ENCODE peak calls at places on chromosomes 3 and 15, in five cellular contexts. C is PC-3, U is MM.1S, V is PC-9, Z is SK-N-SH. A is an unnamed sample.

GRCh38 chr3:64462203-64463120 is 225.3 kb downstream of the ADAMTS9 start:
- DNase-seq in Z (no peak), C (no peak), U (peak), V (no peak), A (peak)

GRCh38 chr15:40891810-40892448 is 2.3 kb upstream of the VPS18 start:
- DNase-seq in U (peak), V (peak), Z (peak), C (peak), A (peak)

GRCh38 chr3:180744226-180744625 is 64.9 kb upstream of the CCDC39 start:
- DNase-seq in U (no peak), C (no peak), V (no peak), Z (peak), A (no peak)

GRCh38 chr3:60017631-60018030 is 967.8 kb upstream of the CFAP20DC start:
- DNase-seq in U (peak), Z (no peak), C (peak), V (peak), A (no peak)

GRCh38 chr3:98711426-98711825 is 51.7 kb upstream of the ST3GAL6 start:
- DNase-seq in U (no peak), Z (peak), C (no peak), V (no peak), A (no peak)

GRCh38 chr3:113132571-113132996 is 78.8 kb upstream of the BOC start:
- DNase-seq in C (peak), U (no peak), V (no peak), Z (no peak), A (peak)

GRCh38 chr15:69402816-69403215 is 11.3 kb upstream of the KIF23 start:
- DNase-seq in V (no peak), U (no peak), Z (no peak), C (no peak), A (no peak)

GRCh38 chr3:196360586-196360985 is 22.4 kb upstream of the TM4SF19 start:
- DNase-seq in C (no peak), V (no peak), U (no peak), Z (no peak), A (peak)

GRCh38 chr3:66037986-66038369 is 740 bp downstream of the MAGI1 start:
- DNase-seq in U (peak), Z (peak), V (peak), C (no peak), A (no peak)

GRCh38 chr3:58353722-58354553 is 21.2 kb downstream of the PXK start:
- DNase-seq in V (no peak), Z (no peak), C (no peak), U (no peak), A (peak)

GRCh38 chr15:60548101-60548500 is 69.2 kb upstream of the ICE2 start:
- DNase-seq in Z (no peak), U (peak), V (no peak), C (no peak), A (no peak)

GRCh38 chr3:53803816-53804545 is 42.2 kb downstream of the CHDH start:
- DNase-seq in Z (no peak), C (no peak), U (no peak), V (no peak), A (no peak)

GRCh38 chr15:92662797-92663196 is 7.2 kb upstream of the FAM174B start:
- DNase-seq in U (no peak), V (no peak), C (peak), Z (no peak), A (no peak)

GRCh38 chr3:5330152-5330810 is 142.8 kb downstream of the EDEM1 start:
- DNase-seq in V (no peak), Z (no peak), C (peak), U (no peak), A (peak)

GRCh38 chr3:99351097-99351496 is 287.3 kb upstream of the COL8A1 start:
- DNase-seq in Z (no peak), C (no peak), U (no peak), V (no peak), A (no peak)

GRCh38 chr15:75167588-75168076 is 34.0 kb upstream of the C15orf39 start:
- DNase-seq in U (no peak), V (no peak), C (peak), Z (no peak), A (peak)

GRCh38 chr15:50233192-50233736 is 32.3 kb downstream of the HDC start:
- DNase-seq in U (no peak), V (no peak), C (no peak), Z (no peak), A (no peak)

GRCh38 chr3:186094696-186095095 is 14.2 kb downstream of the ETV5 start:
- DNase-seq in U (no peak), Z (no peak), V (no peak), C (no peak), A (no peak)

GRCh38 chr3:187261541-187261969 is 30.0 kb downstream of the MASP1 start:
- DNase-seq in C (peak), Z (no peak), U (no peak), V (no peak), A (peak)

GRCh38 chr15:38547255-38547997 is 17.2 kb downstream of the RASGRP1 start:
- DNase-seq in U (no peak), Z (no peak), V (no peak), C (no peak), A (peak)

GRCh38 chr15:40936709-40937666 is 7.8 kb downstream of the DLL4 start:
- DNase-seq in V (no peak), Z (no peak), U (no peak), C (no peak), A (peak)

GRCh38 chr3:173089283-173089682 is 51.8 kb downstream of the SPATA16 start:
- DNase-seq in C (no peak), V (no peak), Z (no peak), U (no peak), A (no peak)

GRCh38 chr3:4746241-4746958 is 232.8 kb upstream of the BHLHE40 start:
- DNase-seq in U (no peak), C (no peak), Z (no peak), V (no peak), A (peak)

GRCh38 chr3:65597952-65598413 is 440.7 kb downstream of the MAGI1 start:
- DNase-seq in C (no peak), U (no peak), V (no peak), Z (peak), A (no peak)

GRCh38 chr15:69863446-69863845 is 234.3 kb downstream of the TLE3 start:
- DNase-seq in C (no peak), U (no peak), Z (no peak), V (no peak), A (no peak)

GRCh38 chr15:67549736-67550135 is 7.2 kb downstream of the MAP2K5 start:
- DNase-seq in U (no peak), Z (no peak), V (no peak), C (no peak), A (peak)

GRCh38 chr15:67547064-67547463 is 4.6 kb downstream of the MAP2K5 start:
- DNase-seq in Z (no peak), C (no peak), V (no peak), U (no peak), A (no peak)

GRCh38 chr15:67548532-67548852 is 6.0 kb downstream of the MAP2K5 start:
- DNase-seq in U (no peak), C (no peak), V (no peak), Z (no peak), A (no peak)

GRCh38 chr15:67548862-67549651 is 6.6 kb downstream of the MAP2K5 start:
- DNase-seq in U (no peak), Z (peak), V (no peak), C (no peak), A (no peak)

DNA sequence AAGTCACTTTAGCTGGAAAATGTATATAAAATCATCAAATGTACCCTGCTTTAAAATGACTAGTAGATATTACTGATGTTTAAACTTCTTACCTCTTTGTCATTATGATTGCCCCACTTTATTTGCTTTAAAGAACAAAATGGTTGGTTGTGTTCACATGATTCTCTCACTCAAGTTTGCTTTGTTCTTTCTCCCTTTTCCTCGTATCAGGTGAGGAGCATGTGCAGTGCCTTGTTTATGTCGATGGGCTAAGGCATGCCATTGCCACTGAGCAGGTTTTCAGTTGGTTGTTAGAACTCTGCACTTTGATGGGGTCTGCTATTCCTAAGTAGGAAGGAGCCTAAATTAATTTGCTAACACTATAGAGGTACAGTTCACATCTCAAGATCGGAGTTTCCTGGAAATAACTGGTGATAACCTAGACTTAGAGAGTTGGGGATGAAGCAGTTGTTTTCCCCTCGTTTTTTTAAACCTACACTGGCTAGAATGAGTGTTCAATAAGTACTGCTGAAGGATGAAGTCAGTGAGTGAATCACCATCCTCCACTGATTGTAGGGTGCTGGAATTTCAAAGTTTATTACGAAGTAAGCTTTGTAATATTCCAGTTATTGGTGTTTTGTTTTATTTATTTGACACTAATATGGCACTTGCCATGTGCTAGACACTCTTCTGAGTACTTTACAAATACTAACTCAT is 5.5 kb downstream of the MAP2K5 start:
- DNase-seq in Z (no peak), V (no peak), C (no peak), U (no peak), A (peak)
- H3K4me3 ChIP-seq in Z (no peak), V (no peak), C (no peak), U (no peak), A (no peak)

DNA sequence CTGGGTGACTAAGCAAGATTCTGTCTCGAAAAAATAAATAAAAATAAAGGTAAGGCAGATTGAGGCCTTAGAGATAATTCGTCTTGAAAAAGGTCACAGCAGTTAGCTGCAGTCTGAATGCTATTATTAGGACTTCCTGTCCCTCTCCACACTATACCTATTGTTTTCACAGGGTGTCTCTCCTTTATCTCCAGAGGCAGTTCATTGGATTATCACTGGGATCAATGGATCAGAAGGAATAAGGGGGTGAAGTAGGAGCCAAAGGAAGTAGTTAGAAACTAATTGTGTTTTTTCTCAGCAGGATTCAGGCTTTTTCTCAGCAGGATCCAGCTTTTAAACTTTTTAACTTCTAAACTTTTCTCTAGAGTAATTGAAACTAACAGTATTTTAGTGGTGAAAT is 326.9 kb downstream of the IL5RA start:
- DNase-seq in C (no peak), Z (no peak), U (no peak), V (no peak), A (no peak)
- H3K4me2 ChIP-seq in C (no peak), Z (no peak), U (no peak), V (no peak), A (no peak)

DNA sequence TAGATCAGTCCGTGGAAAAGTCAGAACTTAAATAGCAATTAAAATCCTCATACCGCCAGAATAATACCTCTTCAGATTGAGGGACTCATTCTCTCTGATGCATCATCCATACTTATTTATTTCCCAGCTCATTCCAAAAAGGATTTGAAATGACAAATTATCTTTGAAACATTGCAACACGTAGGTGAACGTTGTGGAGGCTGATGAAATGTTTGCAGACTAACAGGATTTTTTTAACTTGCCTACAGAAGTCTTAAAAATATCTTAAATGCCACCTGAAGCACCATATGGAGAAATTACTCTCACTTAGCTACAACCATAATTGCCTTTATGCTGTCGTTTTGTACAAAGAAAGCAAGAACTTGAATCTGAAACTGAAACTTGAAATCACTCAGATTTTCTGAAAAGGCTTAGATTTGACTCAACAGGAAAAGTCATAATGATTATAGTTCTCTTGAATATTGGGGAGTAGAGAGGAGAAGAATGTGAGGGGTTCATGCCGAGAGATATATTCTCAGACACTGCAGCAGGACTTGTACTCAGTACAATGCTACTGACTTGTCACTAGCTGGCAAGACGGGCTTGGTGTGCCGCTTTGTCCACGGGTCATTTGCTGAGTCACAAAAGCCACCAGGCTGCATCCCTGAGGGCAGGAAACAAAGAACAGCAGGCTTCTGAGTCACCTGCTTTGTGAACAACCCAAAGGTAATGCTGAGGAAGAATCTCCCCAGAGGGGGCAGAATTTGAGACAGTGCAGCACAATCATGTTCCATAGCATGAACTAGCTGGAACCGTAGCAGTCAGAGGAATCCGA is 7.1 kb upstream of the FMN1 start:
- DNase-seq in V (peak), C (peak), U (peak), Z (peak), A (peak)
- H3K4me3 ChIP-seq in V (peak), C (peak), U (peak), Z (peak), A (peak)

GRCh38 chr15:96348112-96349027 is 17.9 kb downstream of the NR2F2 start:
- DNase-seq in C (no peak), Z (no peak), U (no peak), V (no peak), A (no peak)

GRCh38 chr15:96345560-96346389 is 15.3 kb downstream of the NR2F2 start:
- DNase-seq in C (peak), V (no peak), U (peak), Z (peak), A (peak)

GRCh38 chr15:96349034-96349932 is 18.8 kb downstream of the NR2F2 start:
- DNase-seq in C (no peak), V (no peak), Z (no peak), U (no peak), A (no peak)

GRCh38 chr15:96346409-96346808 is 15.9 kb downstream of the NR2F2 start:
- DNase-seq in U (no peak), Z (no peak), C (no peak), V (no peak), A (no peak)

DNA sequence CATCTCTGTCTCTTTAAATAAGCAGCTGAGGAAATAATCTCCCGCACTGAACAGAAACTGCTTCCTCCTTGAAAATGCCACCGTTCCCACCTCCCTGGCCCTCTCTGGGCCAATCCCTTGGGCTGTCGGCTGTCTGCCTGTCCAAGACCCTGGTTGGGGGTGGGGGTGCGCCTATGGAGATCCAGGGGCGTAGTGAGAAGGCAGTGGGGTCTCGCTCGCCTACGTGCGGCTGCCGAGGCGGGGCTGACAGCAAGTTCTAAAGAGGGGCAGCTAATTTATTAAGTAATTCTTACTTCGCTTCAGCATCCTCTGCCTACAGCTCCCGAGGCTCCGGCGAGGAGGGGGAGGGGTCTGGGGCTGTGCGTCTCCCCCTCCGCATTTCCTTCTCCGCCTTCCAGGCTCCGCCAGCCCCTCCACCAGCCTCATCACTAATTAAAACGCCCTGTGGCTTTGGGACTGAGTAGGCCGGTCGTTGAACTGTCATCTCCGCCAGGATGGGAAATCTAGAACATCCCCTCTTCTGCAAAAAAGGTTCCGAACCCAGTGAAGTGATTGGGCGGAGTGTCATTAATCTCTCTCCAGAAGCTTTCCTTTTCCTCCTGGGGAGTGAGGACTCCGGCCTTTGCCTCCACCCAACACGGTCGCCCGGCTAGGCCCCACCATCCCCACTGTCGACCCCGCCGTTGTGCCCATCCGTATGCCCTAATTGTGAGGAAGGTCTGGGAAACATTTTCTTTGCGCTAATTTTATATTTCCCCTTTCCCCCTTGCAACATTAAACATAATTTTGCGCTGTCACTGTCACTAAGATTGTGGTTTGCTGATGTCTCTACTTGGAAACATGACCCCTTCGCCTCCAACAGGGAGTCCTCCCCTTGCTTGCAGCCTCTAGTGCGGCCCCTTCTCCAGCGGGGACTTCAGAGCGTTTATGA is 16.9 kb downstream of the NR2F2 start:
- DNase-seq in C (no peak), Z (no peak), V (no peak), U (no peak), A (no peak)
- H3K4me2 ChIP-seq in C (no peak), Z (no peak), V (no peak), U (no peak), A (peak)

GRCh38 chr15:65354835-65355172 is 23.0 kb downstream of the IGDCC3 start:
- DNase-seq in C (no peak), V (no peak), U (no peak), Z (no peak), A (no peak)
- H3K4me3 ChIP-seq in C (no peak), V (no peak), U (no peak), Z (no peak), A (no peak)

GRCh38 chr3:87437765-87438164 is 161.4 kb upstream of the POU1F1 start:
- DNase-seq in Z (no peak), C (peak), U (no peak), V (no peak), A (no peak)
- H3K4me2 ChIP-seq in Z (peak), C (peak), U (no peak), V (no peak), A (no peak)

DNA sequence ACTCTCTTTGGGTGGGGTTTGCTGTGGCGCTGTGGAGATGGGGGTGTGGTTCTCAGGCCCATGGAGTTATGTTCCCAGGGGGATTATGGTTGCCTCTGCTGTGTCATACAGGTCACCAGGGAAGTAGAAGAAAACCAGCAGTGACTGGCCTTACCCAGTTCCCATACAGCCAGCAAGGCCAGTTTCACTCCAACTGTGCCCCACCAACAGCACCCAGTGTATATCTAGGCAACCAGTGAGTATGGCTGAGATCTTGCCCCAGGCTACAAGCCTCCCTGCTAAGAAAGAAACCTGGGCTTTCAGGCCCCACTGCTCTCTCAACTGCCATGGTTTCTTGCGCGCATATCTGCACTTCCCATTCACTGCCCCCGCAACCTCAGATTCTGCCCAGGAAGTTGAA is 31.4 kb upstream of the RARB start:
- DNase-seq in Z (no peak), U (no peak), V (peak), C (no peak), A (no peak)
- H3K4me3 ChIP-seq in Z (no peak), U (no peak), V (no peak), C (no peak), A (no peak)

GRCh38 chr3:133494469-133494868 is 79.0 kb upstream of the CDV3 start:
- DNase-seq in Z (no peak), V (no peak), C (no peak), U (no peak), A (peak)
- H3K4me2 ChIP-seq in Z (no peak), V (no peak), C (no peak), U (no peak), A (no peak)

GRCh38 chr3:185082829-185083228 is 70.0 kb downstream of the C3orf70 start:
- DNase-seq in Z (no peak), V (no peak), U (no peak), C (no peak), A (no peak)
- H3K4me3 ChIP-seq in Z (no peak), V (no peak), U (no peak), C (no peak), A (no peak)

DNA sequence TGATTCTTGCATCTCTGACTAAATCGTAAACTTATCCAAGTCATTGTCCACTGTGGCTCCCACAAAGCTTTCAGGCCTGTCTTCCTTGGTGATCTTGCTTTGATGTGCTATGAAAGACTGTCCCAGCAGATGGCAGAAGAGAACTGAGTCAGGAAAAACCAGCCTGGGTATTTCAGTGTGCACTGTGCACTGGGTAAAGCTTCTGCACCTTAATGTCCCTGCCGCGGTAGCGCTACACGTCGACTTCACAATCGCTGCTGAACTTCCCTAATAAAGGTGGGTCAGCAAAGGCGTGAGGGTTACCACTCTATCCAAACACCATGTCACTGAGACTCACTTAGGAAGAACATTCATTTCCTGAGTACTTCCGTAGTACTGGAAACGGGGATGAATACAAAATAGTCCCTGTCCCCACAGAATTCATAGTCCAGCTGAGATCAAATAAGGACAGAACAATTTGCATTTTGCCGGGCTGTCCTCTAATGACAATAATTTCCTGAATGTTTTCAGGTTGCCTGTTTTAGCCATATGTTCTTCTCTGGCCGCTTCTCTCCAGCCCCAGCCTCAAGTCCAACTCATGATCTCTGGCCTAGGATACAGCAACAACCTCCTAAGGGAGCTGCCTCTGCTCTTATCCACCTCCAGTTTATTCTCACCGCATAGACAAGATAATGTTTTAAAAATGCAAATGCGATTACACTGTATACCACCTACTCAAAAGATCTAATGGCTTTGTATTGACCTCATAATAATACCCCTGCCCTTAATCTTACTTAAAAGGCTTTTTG is 83.6 kb upstream of the AKAP13 start:
- DNase-seq in C (peak), Z (peak), V (peak), U (peak), A (peak)
- H3K4me2 ChIP-seq in C (peak), Z (peak), V (peak), U (peak), A (peak)